ENCODE peak calls at places on chromosomes 3 and 15, in seven cellular contexts. L is A549; V is fibroblast of pulmonary artery; P is stimulated activated CD4-positive, alpha-beta T cell treated with anti-CD3 and anti-CD28 coated beads, Interleukin-2, amount 100 ng/mL, for 24 hours; G is activated naive CD4-positive, alpha-beta T cell; T is NCI-H1105 treated with DMSO at 0.1 percent for 48 hours; K is GM23338. U is an unnamed sample.

GRCh38 chr15:98933376-98933775 is 74.2 kb downstream of the PGPEP1L start:
- DNase-seq in T (no peak), G (no peak), K (no peak), L (no peak), P (no peak), V (no peak), U (no peak)

GRCh38 chr15:67115567-67115966 is 50.2 kb downstream of the SMAD3 start:
- DNase-seq in P (no peak), V (no peak), T (no peak), G (no peak), L (no peak), K (no peak), U (no peak)

GRCh38 chr3:148158210-148158609 is 539.5 kb upstream of the AGTR1 start:
- DNase-seq in G (no peak), K (no peak), L (peak), P (no peak), V (peak), T (no peak), U (no peak)

GRCh38 chr3:52483577-52484495 is 11.3 kb upstream of the STAB1 start:
- DNase-seq in V (peak), T (no peak), K (no peak), G (no peak), P (no peak), L (no peak), U (no peak)

GRCh38 chr3:50961361-50961760 is 286.6 kb downstream of the DOCK3 start:
- DNase-seq in P (no peak), V (no peak), L (no peak), K (no peak), G (no peak), T (no peak), U (no peak)

GRCh38 chr3:194487289-194488006 is 646 bp upstream of the ATP13A3 start:
- DNase-seq in G (no peak), K (peak), L (no peak), P (peak), V (peak), T (peak), U (no peak)

GRCh38 chr15:73388256-73388781 is 19.6 kb upstream of the HCN4 start:
- DNase-seq in G (no peak), K (peak), P (no peak), L (peak), T (no peak), V (peak), U (peak)

GRCh38 chr3:135491478-135491877 is 474.1 kb upstream of the PPP2R3A start:
- DNase-seq in G (no peak), P (no peak), L (no peak), K (no peak), V (no peak), T (no peak), U (peak)

GRCh38 chr3:191296041-191296541 is 33.1 kb upstream of the CCDC50 start:
- DNase-seq in K (no peak), P (no peak), V (no peak), G (no peak), L (no peak), T (no peak), U (no peak)

GRCh38 chr15:98586066-98586465 is 62.3 kb upstream of the IGF1R start:
- DNase-seq in K (no peak), L (no peak), T (no peak), P (no peak), V (no peak), G (no peak), U (peak)